ENCODE peak calls at places on chromosomes 7 and 10, in five cellular contexts. H is WERI-Rb-1, M is aorta, R is Peyer's patch, G is bronchial epithelial cell. Q is an unnamed sample.

GRCh38 chr10:78794736-78795455 is 273.9 kb upstream of the ZMIZ1 start:
- DNase-seq in H (no peak), M (no peak), R (no peak), G (no peak), Q (no peak)

GRCh38 chr7:77239471-77239870 is 39.9 kb upstream of the FGL2 start:
- DNase-seq in H (no peak), M (no peak), R (no peak), G (no peak), Q (no peak)

GRCh38 chr10:235921-236320 is 100.7 kb downstream of the ZMYND11 start:
- DNase-seq in H (no peak), M (no peak), R (no peak), G (no peak), Q (no peak)

GRCh38 chr7:134730359-134730758 is 49.1 kb upstream of the CALD1 start:
- DNase-seq in H (no peak), M (no peak), R (no peak), G (no peak), Q (no peak)

GRCh38 chr7:48389977-48390376 is 218.7 kb downstream of the ABCA13 start:
- DNase-seq in H (no peak), M (no peak), R (no peak), G (peak; percentile 95), Q (no peak)

GRCh38 chr10:15472431-15473400 is 101.6 kb upstream of the FAM171A1 start:
- DNase-seq in H (peak; percentile 55), M (no peak), R (no peak), G (no peak), Q (peak; percentile 36)

GRCh38 chr7:4849390-4849789 is 12.4 kb downstream of the PAPOLB start:
- DNase-seq in H (peak; percentile 71), M (no peak), R (no peak), G (peak; percentile 8), Q (peak; percentile 73)

GRCh38 chr7:24178811-24179210 is 105.2 kb upstream of the NPY start:
- DNase-seq in H (no peak), M (no peak), R (no peak), G (no peak), Q (no peak)

GRCh38 chr10:54914049-54914448 is 113.0 kb upstream of the PCDH15 start:
- DNase-seq in H (no peak), M (no peak), R (no peak), G (no peak), Q (no peak)

GRCh38 chr7:291302-292092 is 1.5 kb downstream of the FOXL3 start:
- DNase-seq in H (no peak), M (no peak), R (no peak), G (no peak), Q (peak; percentile 55)

GRCh38 chr7:48426966-48427555 is 255.8 kb downstream of the ABCA13 start:
- DNase-seq in H (no peak), M (no peak), R (no peak), G (peak; percentile 92), Q (no peak)

GRCh38 chr7:18740579-18740988 is 245.0 kb downstream of the HDAC9 start:
- DNase-seq in H (no peak), M (no peak), R (no peak), G (no peak), Q (no peak)

GRCh38 chr10:62584216-62584615 is 210.0 kb downstream of the ZNF365 start:
- DNase-seq in H (no peak), M (no peak), R (no peak), G (no peak), Q (no peak)

GRCh38 chr7:106369816-106370215 is 85.0 kb upstream of the NAMPT start:
- DNase-seq in H (no peak), M (no peak), R (no peak), G (no peak), Q (no peak)

GRCh38 chr10:74329873-74330272 is 178.9 kb downstream of the ADK start:
- DNase-seq in H (no peak), M (no peak), R (no peak), G (peak; percentile 62), Q (no peak)

GRCh38 chr10:4254101-4254994 is 469.3 kb upstream of the KLF6 start:
- DNase-seq in H (no peak), M (no peak), R (no peak), G (peak; percentile 79), Q (no peak)

GRCh38 chr7:82442492-82443043 is 1.0 kb downstream of the CACNA2D1 start:
- DNase-seq in H (peak; percentile 32), M (no peak), R (no peak), G (peak; percentile 28), Q (peak; percentile 28)

GRCh38 chr7:125927556-125927955 is 997.9 kb upstream of the POT1 start:
- DNase-seq in H (no peak), M (no peak), R (no peak), G (no peak), Q (no peak)

GRCh38 chr10:62851449-62851848 is 35.3 kb upstream of the EGR2 start:
- DNase-seq in H (no peak), M (no peak), R (no peak), G (peak; percentile 13), Q (peak; percentile 40)

GRCh38 chr7:6035686-6036085 is 4.5 kb downstream of the ANKRD61 start:
- DNase-seq in H (no peak), M (peak; percentile 65), R (no peak), G (no peak), Q (no peak)

GRCh38 chr7:17166824-17167379 is 131.6 kb upstream of the AHR start:
- DNase-seq in H (no peak), M (no peak), R (no peak), G (no peak), Q (no peak)

GRCh38 chr10:104735036-104735435 is 93.9 kb downstream of the SORCS3 start:
- DNase-seq in H (no peak), M (no peak), R (no peak), G (no peak), Q (peak; percentile 71)

GRCh38 chr7:1586827-1587705 is 17.2 kb upstream of the PSMG3 start:
- DNase-seq in H (peak; percentile 42), M (no peak), R (no peak), G (no peak), Q (peak; percentile 52)

GRCh38 chr7:157273208-157274202 is 63.3 kb upstream of the DNAJB6 start:
- DNase-seq in H (peak; percentile 68), M (peak; percentile 92), R (peak; percentile 78), G (peak; percentile 59), Q (peak; percentile 99)

GRCh38 chr7:120272896-120273475 is at the start of gene KCND2:
- DNase-seq in H (peak; percentile 39), M (peak; percentile 76), R (no peak), G (no peak), Q (peak; percentile 69)

GRCh38 chr10:86327954-86328705 is 38.5 kb downstream of the GRID1 start:
- DNase-seq in H (no peak), M (no peak), R (no peak), G (no peak), Q (no peak)

GRCh38 chr10:29689001-29689400 is 54.2 kb upstream of the SVIL start:
- DNase-seq in H (no peak), M (no peak), R (no peak), G (peak; percentile 83), Q (no peak)

GRCh38 chr10:102644066-102644645 is at the start of gene TRIM8:
- DNase-seq in H (peak; percentile 44), M (peak; percentile 83), R (peak; percentile 85), G (no peak), Q (no peak)

GRCh38 chr7:134362587-134363483 is 46.1 kb upstream of the SLC35B4 start:
- DNase-seq in H (no peak), M (no peak), R (no peak), G (peak; percentile 55), Q (no peak)

GRCh38 chr10:54905793-54906192 is 104.8 kb upstream of the PCDH15 start:
- DNase-seq in H (no peak), M (no peak), R (no peak), G (peak; percentile 2), Q (no peak)

GRCh38 chr10:43230909-43231522 is 35.8 kb downstream of the RASGEF1A start:
- DNase-seq in H (peak; percentile 3), M (peak; percentile 60), R (peak; percentile 61), G (no peak), Q (peak; percentile 21)

GRCh38 chr7:16982640-16983103 is 100.9 kb upstream of the AGR3 start:
- DNase-seq in H (no peak), M (no peak), R (no peak), G (peak; percentile 58), Q (peak; percentile 2)

GRCh38 chr7:117873056-117873932 is at the start of gene CTTNBP2:
- DNase-seq in H (peak; percentile 12), M (peak; percentile 89), R (peak; percentile 57), G (peak; percentile 32), Q (peak; percentile 80)
- H3K4me3 ChIP-seq in H (no peak within 1 kb of the TSS), M (peak within 1 kb of the TSS; percentile 97), R (peak within 1 kb of the TSS; percentile 77), G (peak within 1 kb of the TSS; percentile 53), Q (peak within 1 kb of the TSS; percentile 81)

DNA sequence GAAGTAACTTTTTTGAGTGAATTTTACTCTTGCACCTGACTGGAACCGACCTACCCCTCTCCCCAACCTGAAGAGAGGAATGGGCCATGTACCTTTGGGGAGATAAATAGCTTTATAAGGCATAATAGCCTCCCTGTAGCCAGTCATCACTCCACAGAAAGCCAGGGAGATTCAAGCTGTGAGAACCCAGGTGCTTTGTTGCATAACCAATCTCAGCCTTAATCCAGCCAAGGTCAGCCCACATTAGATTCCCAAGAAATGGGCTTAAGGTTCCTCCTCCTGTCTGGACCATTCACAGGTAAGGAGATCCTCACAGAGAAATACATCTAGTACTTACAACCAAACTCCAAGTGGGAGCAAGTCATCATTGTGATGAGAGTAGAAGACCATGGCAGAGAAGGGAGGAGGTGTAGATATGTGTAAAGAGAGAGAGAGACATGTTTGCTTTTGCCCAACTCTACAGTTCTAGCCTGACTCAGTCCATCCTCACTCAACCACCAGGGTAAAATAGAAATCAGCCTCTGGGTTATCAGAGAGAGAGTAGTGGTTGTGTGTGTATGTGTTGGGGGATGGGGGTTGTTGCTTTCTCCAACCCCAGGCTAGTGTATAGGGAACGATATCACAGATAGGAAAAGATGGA is 23.6 kb downstream of the SKIDA1 start:
- DNase-seq in H (no peak), M (no peak), R (no peak), G (peak; percentile 32), Q (peak; percentile 60)
- H3K27me3 ChIP-seq in H (no peaks in the 10 kb centered on the region), M (no peaks in the 10 kb centered on the region), R (no peaks in the 10 kb centered on the region), G (no peaks in the 10 kb centered on the region), Q (peaks cover 63% of the 10 kb centered on the region)

GRCh38 chr7:149202831-149203231 is 7.5 kb downstream of the ZNF282 start:
- DNase-seq in H (no peak), M (no peak), R (no peak), G (no peak), Q (no peak)
- H3K36me3 ChIP-seq in H (peaks cover 99% of the 10 kb centered on the region), M (peaks cover 14% of the 10 kb centered on the region), R (peaks cover 88% of the 10 kb centered on the region), G (peaks cover 35% of the 10 kb centered on the region), Q (peaks cover 50% of the 10 kb centered on the region)

DNA sequence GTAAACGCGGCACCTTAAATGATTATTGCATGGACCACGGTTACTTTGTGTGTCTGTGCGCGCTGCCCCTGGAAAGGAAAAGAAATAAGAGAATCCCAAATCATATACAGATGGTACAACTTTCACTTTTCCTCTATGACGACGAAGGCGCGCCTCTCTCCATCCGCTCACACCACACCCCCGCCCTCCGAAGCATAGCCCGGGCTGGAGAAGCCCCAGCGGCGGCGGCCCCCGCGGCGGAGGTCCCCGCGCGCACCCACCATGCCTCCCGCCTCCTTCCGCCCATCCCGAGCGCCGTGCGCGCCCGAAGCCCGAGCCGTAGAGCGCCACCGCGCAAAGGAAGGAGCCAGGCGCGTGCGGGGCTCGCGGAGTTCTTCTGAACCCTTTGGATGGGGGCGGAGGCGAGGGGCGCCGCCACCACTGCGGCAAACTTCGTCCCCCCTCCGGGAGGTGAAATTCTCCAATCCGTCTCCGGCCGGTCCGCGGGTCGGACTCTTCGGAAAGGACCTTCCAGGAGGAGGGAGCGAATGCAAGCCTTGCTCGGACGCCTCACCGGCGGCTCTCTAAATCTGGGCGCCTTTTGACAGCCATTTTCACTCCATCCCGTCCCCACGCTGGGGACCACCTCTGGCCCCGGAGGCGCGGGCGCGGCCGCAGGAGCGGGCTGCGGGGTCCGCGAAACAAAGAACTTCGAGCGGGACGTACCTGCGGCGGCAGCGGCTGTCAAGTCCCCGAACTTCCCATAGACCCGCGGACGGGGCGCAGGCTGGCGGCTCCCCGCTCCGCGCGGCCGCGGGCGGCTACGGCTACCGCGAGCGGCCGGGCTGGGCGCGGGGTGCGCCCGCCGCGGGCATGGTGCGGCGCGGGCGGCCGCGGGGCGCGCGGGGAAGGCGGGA is 495 bp downstream of the GLI3 start:
- DNase-seq in H (peak; percentile 10), M (peak; percentile 89), R (no peak), G (peak; percentile 28), Q (peak; percentile 78)
- H3K4me3 ChIP-seq in H (peak overlapping the region; percentile 56), M (peak overlapping the region; percentile 86), R (peak overlapping the region; percentile 65), G (peak overlapping the region; percentile 92), Q (peak overlapping the region; percentile 81)

Q was measured in H7.